ENCODE peak calls at places on chromosomes 13 and 19, in seven cellular contexts. U is WERI-Rb-1; X is transverse colon; W is neural progenitor cell; H is effector memory CD4-positive, alpha-beta T cell; G is mesenchymal stem cell; T is mesendoderm. O is an unnamed sample. For H3K27me3, the result is how much of the 10 kb centered on the place peaks cover.

GRCh38 chr13:22235285-22235949 is 564.5 kb downstream of the FGF9 start:
- DNase-seq in U (no peak), X (no peak), W (peak), H (no peak), G (no peak), T (peak), O (peak)

GRCh38 chr19:46009530-46010510 is 13.0 kb downstream of the PGLYRP1 start:
- DNase-seq in U (peak), X (peak), W (peak), H (peak), G (peak), T (peak), O (peak)

GRCh38 chr19:35044317-35045117 is 3.0 kb downstream of the HPN start:
- DNase-seq in U (peak), X (peak), W (peak), H (peak), G (peak), T (peak), O (peak)

GRCh38 chr13:111337206-111337605 is 16.8 kb downstream of the TEX29 start:
- DNase-seq in U (no peak), X (no peak), W (no peak), H (no peak), G (peak), T (no peak), O (no peak)

GRCh38 chr13:34246511-34246910 is 428.6 kb downstream of the RFC3 start:
- DNase-seq in U (no peak), X (no peak), W (no peak), H (no peak), G (peak), T (no peak), O (no peak)

GRCh38 chr13:98487522-98487921 is 89.4 kb downstream of the STK24 start:
- DNase-seq in U (no peak), X (no peak), W (no peak), H (no peak), G (no peak), T (no peak), O (no peak)

GRCh38 chr19:17468302-17469091 is 1.8 kb upstream of the SLC27A1 start:
- DNase-seq in U (peak), X (peak), W (peak), H (no peak), G (no peak), T (no peak), O (peak)

GRCh38 chr19:16851031-16851712 is 22.0 kb downstream of the SIN3B start:
- DNase-seq in U (no peak), X (no peak), W (no peak), H (no peak), G (peak), T (peak), O (peak)

GRCh38 chr19:18898533-18899408 is 2.8 kb upstream of the CERS1 start:
- DNase-seq in U (no peak), X (no peak), W (peak), H (no peak), G (no peak), T (no peak), O (peak)

GRCh38 chr19:29714371-29714952 is 599 bp downstream of the C19orf12 start:
- DNase-seq in U (peak), X (no peak), W (no peak), H (peak), G (no peak), T (no peak), O (peak)

GRCh38 chr19:10289167-10289835 is 451 bp upstream of the ICAM5 start:
- DNase-seq in U (peak), X (peak), W (peak), H (no peak), G (peak), T (peak), O (peak)

GRCh38 chr19:6313398-6313969 is 19.9 kb downstream of the ACER1 start:
- DNase-seq in U (no peak), X (no peak), W (no peak), H (no peak), G (no peak), T (no peak), O (no peak)

GRCh38 chr13:62357887-62358645 is 942.4 kb upstream of the PCDH20 start:
- DNase-seq in U (peak), X (no peak), W (peak), H (no peak), G (peak), T (peak), O (peak)

GRCh38 chr13:71290963-71291937 is 575.8 kb downstream of the DACH1 start:
- DNase-seq in U (no peak), X (peak), W (no peak), H (peak), G (peak), T (no peak), O (no peak)

GRCh38 chr13:111005808-111006494 is 91.1 kb upstream of the ANKRD10 start:
- DNase-seq in U (no peak), X (peak), W (no peak), H (no peak), G (no peak), T (no peak), O (no peak)

GRCh38 chr19:35813043-35813890 is 622 bp upstream of the PRODH2 start:
- DNase-seq in U (no peak), X (no peak), W (no peak), H (no peak), G (no peak), T (no peak), O (no peak)

GRCh38 chr19:11299946-11300810 is 4.2 kb downstream of the TSPAN16 start:
- DNase-seq in U (no peak), X (no peak), W (no peak), H (no peak), G (no peak), T (no peak), O (no peak)

GRCh38 chr13:30804474-30804873 is 69.1 kb downstream of the ALOX5AP start:
- DNase-seq in U (no peak), X (no peak), W (no peak), H (no peak), G (no peak), T (no peak), O (peak)

GRCh38 chr19:51407631-51408131 is 9.8 kb downstream of the SIGLEC10 start:
- DNase-seq in U (peak), X (peak), W (peak), H (no peak), G (peak), T (peak), O (peak)

GRCh38 chr19:29521291-29522075 is 4.3 kb upstream of the VSTM2B start:
- DNase-seq in U (no peak), X (no peak), W (no peak), H (no peak), G (no peak), T (no peak), O (no peak)

GRCh38 chr13:51913421-51914136 is 51.8 kb downstream of the CCDC70 start:
- DNase-seq in U (no peak), X (no peak), W (peak), H (no peak), G (no peak), T (peak), O (peak)

GRCh38 chr13:45876781-45877180 is 25.2 kb upstream of the SIAH3 start:
- DNase-seq in U (no peak), X (no peak), W (no peak), H (no peak), G (no peak), T (no peak), O (no peak)

GRCh38 chr13:95403349-95404140 is 102.3 kb upstream of the ABCC4 start:
- DNase-seq in U (no peak), X (no peak), W (peak), H (no peak), G (peak), T (peak), O (peak)

GRCh38 chr19:18541258-18541991 is 1.9 kb downstream of the FKBP8 start:
- DNase-seq in U (no peak), X (no peak), W (no peak), H (no peak), G (peak), T (no peak), O (peak)

GRCh38 chr19:29259153-29259552 is 46.2 kb upstream of the UQCRFS1 start:
- DNase-seq in U (peak), X (no peak), W (peak), H (no peak), G (no peak), T (peak), O (peak)

GRCh38 chr19:1223018-1223855 is 14.6 kb downstream of the CBARP start:
- DNase-seq in U (peak), X (no peak), W (peak), H (no peak), G (no peak), T (peak), O (peak)

GRCh38 chr19:55146648-55147218 is 2.3 kb downstream of the TNNT1 start:
- DNase-seq in U (peak), X (no peak), W (peak), H (no peak), G (no peak), T (peak), O (peak)
- H3K27me3 ChIP-seq in U (under half), X (half or more), W (under half), H (under half), G (half or more), T (under half), O (under half)

DNA sequence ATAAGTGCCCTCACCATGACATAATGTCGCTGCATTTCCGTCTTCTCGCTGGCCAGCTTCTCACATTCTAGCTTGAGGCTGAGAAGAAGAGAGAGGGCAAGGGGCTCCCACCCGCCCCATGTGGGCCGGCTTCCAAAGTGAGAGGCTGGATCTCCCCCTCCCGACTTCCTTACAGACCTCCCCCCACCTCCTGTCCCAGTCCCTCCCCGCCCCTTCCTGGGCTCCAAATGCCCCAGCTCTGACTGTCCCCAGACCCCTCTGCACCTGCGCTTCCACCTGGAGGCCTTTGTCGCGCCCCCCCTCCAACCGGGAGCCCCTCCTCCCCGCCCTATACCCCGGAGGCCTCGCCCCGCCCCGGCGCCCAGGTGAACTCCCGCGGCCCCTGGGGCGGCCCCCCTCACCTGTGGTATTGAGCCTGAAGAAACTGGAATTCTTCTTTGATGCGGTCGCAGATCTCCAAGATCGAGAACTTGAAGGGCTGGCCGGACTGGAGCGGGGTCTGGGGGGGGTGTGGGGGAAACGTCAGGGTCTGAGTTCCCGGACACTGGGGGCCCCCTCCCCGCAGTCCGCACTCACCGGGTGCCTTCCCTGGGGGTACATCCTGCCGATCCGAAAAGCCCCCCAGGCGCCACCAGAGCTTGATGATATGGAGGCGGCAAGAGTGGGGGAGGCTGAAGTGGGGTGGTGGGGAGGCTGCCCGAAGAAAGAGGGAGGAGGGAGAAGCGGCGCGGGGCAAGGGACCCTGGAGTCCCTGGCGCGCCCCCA is 593 bp downstream of the TLE2 start:
- DNase-seq in U (no peak), X (peak), W (peak), H (no peak), G (no peak), T (peak), O (peak)
- H3K4me3 ChIP-seq in U (peak), X (peak), W (peak), H (peak), G (peak), T (no peak), O (peak)

DNA sequence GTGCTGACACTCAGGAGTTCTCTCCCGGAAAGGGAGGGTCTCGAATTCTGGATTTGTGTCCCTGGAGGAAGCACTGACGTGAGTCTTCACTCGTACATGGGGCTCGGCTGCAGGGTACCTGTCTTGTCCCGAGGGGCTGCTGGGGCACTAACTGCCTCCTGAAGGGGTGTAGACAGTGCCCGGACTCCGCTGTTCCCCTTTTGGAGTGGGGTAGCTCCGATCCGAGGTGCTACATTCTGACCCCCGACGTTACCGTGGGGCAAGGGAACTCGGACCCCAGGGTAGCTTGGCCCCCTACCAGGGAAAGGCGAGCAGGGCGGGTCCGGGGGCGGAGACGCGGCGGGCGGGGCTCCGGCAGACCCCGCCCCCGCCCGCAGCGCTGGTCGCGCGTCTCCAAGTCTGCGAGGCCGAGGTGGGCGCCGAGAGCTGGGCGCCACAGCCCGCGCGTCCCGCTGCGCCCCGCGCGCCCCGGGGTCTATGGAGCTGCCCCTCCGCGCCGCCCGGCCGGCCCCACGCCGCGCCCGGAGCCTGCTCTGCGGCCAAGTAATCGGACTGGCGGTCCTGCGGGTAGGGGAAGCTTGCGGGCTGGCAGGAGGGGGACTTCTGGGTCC is at the start of gene NPAS1:
- DNase-seq in U (no peak), X (no peak), W (peak), H (no peak), G (no peak), T (no peak), O (peak)
- H3K27me3 ChIP-seq in U (under half), X (half or more), W (half or more), H (under half), G (half or more), T (under half), O (half or more)

GRCh38 chr19:42285546-42285945 is 16.4 kb upstream of the PRR19 start:
- DNase-seq in U (peak), X (no peak), W (peak), H (no peak), G (no peak), T (no peak), O (no peak)

GRCh38 chr19:42287017-42287825 is 14.7 kb upstream of the PRR19 start:
- DNase-seq in U (no peak), X (no peak), W (no peak), H (no peak), G (no peak), T (no peak), O (no peak)

GRCh38 chr19:42284641-42285341 is 15.7 kb downstream of the CIC start:
- DNase-seq in U (no peak), X (no peak), W (peak), H (no peak), G (peak), T (peak), O (peak)

GRCh38 chr19:42286349-42287016 is 15.4 kb upstream of the PRR19 start:
- DNase-seq in U (no peak), X (no peak), W (no peak), H (no peak), G (no peak), T (no peak), O (no peak)

GRCh38 chr19:42285988-42286348 is 16.0 kb upstream of the PRR19 start:
- DNase-seq in U (no peak), X (no peak), W (no peak), H (no peak), G (no peak), T (no peak), O (no peak)
- H3K4me3 ChIP-seq in U (no peak), X (no peak), W (peak), H (no peak), G (peak), T (no peak), O (no peak)

DNA sequence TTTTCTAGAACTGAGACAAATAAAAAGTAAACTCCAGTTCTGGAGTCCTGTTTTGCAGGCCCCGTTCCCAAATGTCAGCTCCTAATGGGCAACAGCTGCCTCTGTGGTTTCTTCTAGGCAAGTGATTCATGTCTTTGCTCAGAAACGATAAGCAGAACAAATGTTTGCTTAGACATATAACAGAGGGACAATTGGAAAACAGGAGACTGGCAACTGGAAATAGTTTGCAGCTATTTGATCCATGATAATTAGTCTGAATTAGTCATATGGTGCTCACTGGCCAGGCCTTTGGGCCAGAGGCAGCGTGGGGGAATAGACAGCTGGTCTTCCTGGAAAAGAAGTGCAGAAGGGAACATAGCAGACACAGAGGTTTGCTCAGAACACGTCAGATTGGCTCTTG is 29.2 kb upstream of the TSHZ3 start:
- DNase-seq in U (no peak), X (peak), W (no peak), H (no peak), G (peak), T (no peak), O (no peak)
- H3K27me3 ChIP-seq in U (under half), X (under half), W (under half), H (under half), G (under half), T (under half), O (under half)

GRCh38 chr19:42421591-42422031 is 5.6 kb downstream of the LIPE start:
- DNase-seq in U (no peak), X (no peak), W (no peak), H (no peak), G (no peak), T (no peak), O (no peak)
- H3K4me3 ChIP-seq in U (no peak), X (no peak), W (no peak), H (no peak), G (no peak), T (no peak), O (no peak)

DNA sequence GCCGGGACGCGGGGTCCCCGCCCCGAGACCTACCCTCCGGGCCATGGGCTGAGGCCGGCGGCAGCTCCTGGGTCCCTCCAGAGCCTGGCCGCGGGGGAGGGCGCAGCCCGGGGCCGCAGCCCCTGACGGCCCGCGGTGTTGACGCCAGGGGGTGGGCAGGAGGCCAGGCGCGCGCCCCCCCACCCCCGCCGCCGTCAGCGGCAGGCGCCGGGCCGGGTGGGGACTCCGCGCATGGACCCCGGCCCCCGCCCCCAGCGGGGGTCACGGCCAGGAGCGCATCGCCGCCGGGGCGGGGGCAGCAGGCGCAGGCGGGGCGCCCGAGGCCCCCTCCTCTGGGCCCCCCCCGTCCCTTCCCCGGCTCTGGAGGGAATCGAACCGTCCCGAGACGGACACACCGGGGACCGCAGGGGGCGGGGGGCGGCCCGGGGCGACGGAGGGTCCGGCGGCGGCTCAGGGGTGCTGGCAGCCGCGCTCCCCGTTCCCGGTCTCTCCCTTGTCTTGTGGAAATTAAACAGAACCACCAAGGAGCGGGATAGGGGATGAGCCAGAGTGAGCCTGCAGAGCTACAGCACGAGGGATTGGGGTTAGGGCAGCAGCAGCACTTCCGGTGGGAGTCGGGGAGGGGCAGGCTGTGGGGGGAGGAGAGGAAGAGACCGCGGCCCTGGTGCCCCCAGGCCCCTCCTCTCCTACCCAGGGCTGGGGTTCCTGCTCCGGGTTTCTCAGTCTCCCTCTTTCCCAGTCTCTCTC is at the start of gene MEIS3:
- DNase-seq in U (peak), X (no peak), W (peak), H (no peak), G (no peak), T (peak), O (peak)
- H3K27me3 ChIP-seq in U (under half), X (half or more), W (half or more), H (under half), G (half or more), T (under half), O (half or more)